ENCODE peak calls at places on chromosome 14, in seven cellular contexts. A, M, E, H, W, J and S are unnamed samples.

GRCh38 chr14:60266021-60266937 is 17.3 kb downstream of the PPM1A start:
- DNase-seq in A (no peak), M (no peak), E (no peak), H (no peak), W (peak), J (no peak), S (no peak)

GRCh38 chr14:35669782-35670181 is 135.8 kb downstream of the INSM2 start:
- DNase-seq in A (no peak), M (no peak), E (no peak), H (no peak), W (no peak), J (no peak), S (no peak)

GRCh38 chr14:77040995-77041744 is 12.7 kb upstream of the IRF2BPL start:
- DNase-seq in A (no peak), M (no peak), E (no peak), H (no peak), W (no peak), J (no peak), S (no peak)

GRCh38 chr14:59919582-59920377 is at the start of gene LRRC9:
- DNase-seq in A (peak), M (peak), E (peak), H (no peak), W (peak), J (peak), S (peak)

GRCh38 chr14:61341275-61342210 is 20.2 kb downstream of the PRKCH start:
- DNase-seq in A (no peak), M (no peak), E (no peak), H (no peak), W (no peak), J (no peak), S (no peak)

GRCh38 chr14:102761206-102761605 is 16.0 kb upstream of the TRAF3 start:
- DNase-seq in A (no peak), M (no peak), E (no peak), H (no peak), W (no peak), J (no peak), S (no peak)

GRCh38 chr14:105419305-105420091 is at the start of gene MTA1:
- DNase-seq in A (peak), M (no peak), E (peak), H (peak), W (peak), J (no peak), S (no peak)

GRCh38 chr14:99772371-99773283 is 20.6 kb upstream of the EML1 start:
- DNase-seq in A (no peak), M (no peak), E (no peak), H (no peak), W (no peak), J (no peak), S (no peak)

GRCh38 chr14:53190938-53191337 is 37.8 kb upstream of the DDHD1 start:
- DNase-seq in A (no peak), M (no peak), E (no peak), H (no peak), W (no peak), J (no peak), S (no peak)

GRCh38 chr14:63654346-63654745 is 12.7 kb upstream of the WDR89 start:
- DNase-seq in A (no peak), M (no peak), E (no peak), H (no peak), W (no peak), J (no peak), S (no peak)

GRCh38 chr14:72590577-72590976 is 303.3 kb downstream of the DPF3 start:
- DNase-seq in A (no peak), M (no peak), E (no peak), H (no peak), W (no peak), J (no peak), S (no peak)

GRCh38 chr14:80653951-80654350 is 287.6 kb downstream of the CEP128 start:
- DNase-seq in A (no peak), M (no peak), E (no peak), H (no peak), W (no peak), J (no peak), S (no peak)

GRCh38 chr14:70567791-70568190 is 32.7 kb downstream of the MED6 start:
- DNase-seq in A (no peak), M (no peak), E (no peak), H (no peak), W (peak), J (no peak), S (no peak)

GRCh38 chr14:33922125-33922524 is 28.7 kb downstream of the EGLN3 start:
- DNase-seq in A (no peak), M (no peak), E (no peak), H (no peak), W (no peak), J (no peak), S (no peak)

GRCh38 chr14:58697927-58698641 is 60.3 kb downstream of the DACT1 start:
- DNase-seq in A (no peak), M (no peak), E (no peak), H (no peak), W (no peak), J (no peak), S (no peak)

GRCh38 chr14:89911018-89911919 is 43.3 kb downstream of the EFCAB11 start:
- DNase-seq in A (no peak), M (no peak), E (peak), H (peak), W (no peak), J (no peak), S (no peak)

GRCh38 chr14:104970231-104971068 is 7.7 kb downstream of the AHNAK2 start:
- DNase-seq in A (peak), M (peak), E (no peak), H (peak), W (no peak), J (no peak), S (peak)

GRCh38 chr14:87254331-87254730 is 738.7 kb downstream of the GALC start:
- DNase-seq in A (no peak), M (no peak), E (no peak), H (no peak), W (no peak), J (no peak), S (no peak)

GRCh38 chr14:59570122-59570521 is 6.5 kb downstream of the CCDC175 start:
- DNase-seq in A (no peak), M (no peak), E (no peak), H (no peak), W (no peak), J (no peak), S (no peak)

GRCh38 chr14:57869530-57870088 is 3.7 kb upstream of the SLC35F4 start:
- DNase-seq in A (no peak), M (no peak), E (peak), H (no peak), W (no peak), J (no peak), S (no peak)

GRCh38 chr14:34568803-34569202 is 29.3 kb upstream of the EAPP start:
- DNase-seq in A (peak), M (peak), E (no peak), H (no peak), W (no peak), J (no peak), S (peak)

GRCh38 chr14:84541008-84541407 is 988.9 kb upstream of the FLRT2 start:
- DNase-seq in A (no peak), M (no peak), E (no peak), H (no peak), W (no peak), J (no peak), S (no peak)

GRCh38 chr14:103110681-103111296 is 12.5 kb upstream of the TNFAIP2 start:
- DNase-seq in A (no peak), M (no peak), E (no peak), H (peak), W (no peak), J (no peak), S (no peak)

GRCh38 chr14:64504310-64504896 is at the start of gene ZBTB1:
- DNase-seq in A (peak), M (peak), E (peak), H (peak), W (peak), J (peak), S (peak)

GRCh38 chr14:104722938-104723650 is 935 bp upstream of the ADSS1 start:
- DNase-seq in A (no peak), M (no peak), E (no peak), H (no peak), W (no peak), J (no peak), S (no peak)

GRCh38 chr14:31954991-31955390 is 122.1 kb upstream of the ARHGAP5 start:
- DNase-seq in A (no peak), M (no peak), E (no peak), H (no peak), W (no peak), J (no peak), S (no peak)

GRCh38 chr14:104140213-104140462 is 1.8 kb downstream of the KIF26A start:
- DNase-seq in A (no peak), M (peak), E (no peak), H (no peak), W (no peak), J (no peak), S (no peak)

GRCh38 chr14:67650694-67651093 is 23.7 kb downstream of the VTI1B start:
- DNase-seq in A (no peak), M (no peak), E (no peak), H (no peak), W (no peak), J (no peak), S (no peak)

GRCh38 chr14:72916174-72916573 is 10.1 kb upstream of the DCAF4 start:
- DNase-seq in A (no peak), M (no peak), E (no peak), H (no peak), W (no peak), J (no peak), S (no peak)

GRCh38 chr14:81506512-81506911 is 27.1 kb downstream of the SEL1L start:
- DNase-seq in A (no peak), M (no peak), E (no peak), H (no peak), W (no peak), J (no peak), S (no peak)

GRCh38 chr14:22124071-22124613 is 450.5 kb upstream of the OR4E1 start:
- DNase-seq in A (no peak), M (no peak), E (no peak), H (no peak), W (no peak), J (no peak), S (no peak)

GRCh38 chr14:22118894-22119477 is 445.4 kb upstream of the OR4E1 start:
- DNase-seq in A (no peak), M (no peak), E (no peak), H (no peak), W (no peak), J (no peak), S (no peak)

GRCh38 chr14:22122227-22123187 is 448.9 kb upstream of the OR4E1 start:
- DNase-seq in A (no peak), M (no peak), E (no peak), H (no peak), W (peak), J (no peak), S (no peak)

GRCh38 chr14:22123188-22123560 is 449.6 kb upstream of the OR4E1 start:
- DNase-seq in A (no peak), M (no peak), E (no peak), H (no peak), W (no peak), J (no peak), S (no peak)
- H3K27ac ChIP-seq in A (no peak), M (no peak), E (no peak), H (no peak), W (no peak), J (no peak), S (no peak)

DNA sequence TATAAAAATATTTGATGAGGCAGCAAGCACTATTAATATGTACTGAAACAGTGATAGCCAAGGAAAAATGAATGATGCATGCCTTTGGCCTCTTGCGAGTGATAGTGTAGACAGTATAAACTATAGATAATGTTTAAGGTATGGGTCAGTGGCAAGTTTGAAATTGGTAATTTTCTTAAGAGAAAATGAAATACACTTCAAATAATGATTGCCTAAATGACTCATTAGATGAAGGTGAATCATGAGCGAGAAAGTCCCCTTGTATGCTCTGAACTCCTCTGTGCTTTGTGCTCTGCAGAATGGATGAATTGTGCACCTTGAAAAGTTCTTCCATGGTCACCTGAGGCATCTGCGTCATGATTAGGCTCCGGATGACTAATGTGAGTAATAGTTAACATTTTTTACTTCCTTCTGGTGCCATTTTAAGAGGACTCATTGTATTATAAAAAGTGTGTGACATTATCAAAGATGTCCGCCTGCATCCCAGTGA is 84.9 kb upstream of the RTL1 start:
- DNase-seq in A (no peak), M (no peak), E (no peak), H (no peak), W (no peak), J (no peak), S (no peak)
- H3K27ac ChIP-seq in A (no peak), M (no peak), E (no peak), H (no peak), W (no peak), J (no peak), S (no peak)

DNA sequence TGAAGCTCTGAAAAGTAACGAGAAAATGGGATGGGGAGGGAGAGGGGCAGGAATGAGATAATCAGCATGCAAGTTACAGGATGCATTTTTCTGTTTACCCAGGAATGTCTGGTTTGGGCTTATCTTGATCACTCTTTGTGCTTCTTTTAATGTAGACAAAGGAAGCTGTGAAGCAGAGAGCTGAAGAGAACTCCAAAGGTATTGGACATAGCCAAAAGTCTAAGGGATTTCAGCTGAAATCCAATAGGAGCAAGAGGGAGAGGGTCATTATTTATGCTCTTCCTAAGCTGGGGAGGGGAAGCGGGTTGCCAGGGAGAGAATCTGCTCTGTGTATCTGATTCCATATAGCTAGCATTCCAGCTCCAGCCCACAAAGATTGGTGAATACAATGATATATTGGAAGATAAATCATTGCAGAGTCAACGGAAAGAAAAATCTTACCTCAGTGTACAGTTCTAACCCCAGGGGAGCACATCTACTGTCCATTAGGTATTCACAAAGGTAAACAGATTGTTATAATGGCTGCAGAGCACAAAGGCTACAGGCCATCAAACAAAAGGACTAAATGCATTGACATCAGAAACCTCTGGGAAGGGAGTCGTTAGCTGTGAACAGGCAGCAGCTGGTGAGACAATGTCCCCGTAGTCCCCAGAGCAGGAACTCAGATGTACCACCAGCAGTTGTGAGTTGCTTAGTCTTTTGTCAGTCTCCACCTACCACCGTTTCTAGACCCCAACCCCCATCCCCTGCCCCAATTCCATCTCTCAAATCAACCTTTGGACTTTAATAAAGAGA is 60.9 kb upstream of the PELI2 start:
- DNase-seq in A (no peak), M (no peak), E (no peak), H (no peak), W (no peak), J (no peak), S (no peak)
- H3K27ac ChIP-seq in A (no peak), M (no peak), E (no peak), H (no peak), W (no peak), J (no peak), S (no peak)

GRCh38 chr14:74019743-74020142 is 594 bp downstream of the BBOF1 start:
- DNase-seq in A (no peak), M (no peak), E (peak), H (no peak), W (no peak), J (no peak), S (no peak)
- H3K27ac ChIP-seq in A (peak), M (peak), E (peak), H (peak), W (no peak), J (peak), S (peak)

GRCh38 chr14:91056361-91056760 is 4.1 kb downstream of the RPS6KA5 start:
- DNase-seq in A (no peak), M (no peak), E (no peak), H (no peak), W (no peak), J (no peak), S (no peak)

GRCh38 chr14:91055016-91055415 is 5.4 kb downstream of the RPS6KA5 start:
- DNase-seq in A (no peak), M (no peak), E (no peak), H (no peak), W (no peak), J (no peak), S (no peak)

GRCh38 chr14:91060472-91061308 is at the start of gene RPS6KA5:
- DNase-seq in A (peak), M (peak), E (peak), H (peak), W (peak), J (peak), S (peak)

GRCh38 chr14:91059576-91060471 is 617 bp downstream of the RPS6KA5 start:
- DNase-seq in A (peak), M (peak), E (peak), H (peak), W (peak), J (peak), S (peak)

DNA sequence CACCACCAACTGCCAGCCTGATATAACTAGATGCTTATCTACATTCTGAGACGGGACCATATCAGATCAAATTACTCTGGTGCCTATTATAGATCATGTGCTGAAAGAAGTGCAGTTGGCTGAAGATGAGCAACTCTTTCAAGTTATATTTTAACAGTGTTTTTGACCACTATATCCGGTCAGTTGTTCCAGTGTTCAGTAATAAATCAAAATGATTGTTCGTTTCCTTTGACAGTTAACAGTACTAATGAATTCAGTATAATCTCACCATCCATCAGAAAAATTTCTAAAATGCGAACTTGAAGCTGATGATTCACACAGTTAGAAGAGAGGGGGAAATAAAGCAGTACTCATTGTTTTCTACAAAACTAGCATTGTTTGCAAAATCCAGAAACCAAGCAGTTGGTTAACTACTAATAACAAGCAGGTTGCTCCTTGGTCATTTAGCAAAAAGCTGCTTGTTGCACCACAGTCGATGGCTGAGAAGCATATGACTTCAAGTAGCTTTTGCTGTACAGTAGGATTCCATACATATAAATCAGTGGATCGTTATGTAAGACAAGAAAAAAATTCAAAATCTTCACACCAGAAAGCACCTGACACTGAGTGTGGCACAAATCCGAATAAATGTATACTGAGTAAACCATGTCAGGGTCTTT is 2.3 kb downstream of the RPS6KA5 start:
- DNase-seq in A (no peak), M (no peak), E (no peak), H (no peak), W (no peak), J (no peak), S (no peak)
- H3K27ac ChIP-seq in A (no peak), M (no peak), E (no peak), H (peak), W (no peak), J (peak), S (no peak)

GRCh38 chr14:88631091-88631490 is 68.3 kb downstream of the ZC3H14 start:
- DNase-seq in A (no peak), M (no peak), E (no peak), H (no peak), W (no peak), J (no peak), S (no peak)
- H3K27ac ChIP-seq in A (no peak), M (no peak), E (no peak), H (no peak), W (no peak), J (no peak), S (no peak)

GRCh38 chr14:93037354-93037753 is 78.4 kb downstream of the ITPK1 start:
- DNase-seq in A (no peak), M (no peak), E (no peak), H (no peak), W (peak), J (no peak), S (no peak)

GRCh38 chr14:93035917-93036651 is 79.6 kb downstream of the ITPK1 start:
- DNase-seq in A (no peak), M (no peak), E (no peak), H (no peak), W (no peak), J (peak), S (no peak)

GRCh38 chr14:93035585-93035916 is 80.2 kb downstream of the ITPK1 start:
- DNase-seq in A (no peak), M (no peak), E (no peak), H (no peak), W (no peak), J (no peak), S (no peak)

GRCh38 chr14:93034671-93034994 is 81.1 kb downstream of the ITPK1 start:
- DNase-seq in A (no peak), M (no peak), E (no peak), H (no peak), W (no peak), J (no peak), S (no peak)

GRCh38 chr14:93036652-93037341 is 78.9 kb downstream of the ITPK1 start:
- DNase-seq in A (no peak), M (no peak), E (no peak), H (no peak), W (no peak), J (peak), S (no peak)
- H3K27ac ChIP-seq in A (no peak), M (no peak), E (no peak), H (peak), W (no peak), J (peak), S (no peak)

GRCh38 chr14:95144849-95145248 is 12.5 kb downstream of the DICER1 start:
- DNase-seq in A (no peak), M (no peak), E (no peak), H (no peak), W (no peak), J (no peak), S (no peak)

GRCh38 chr14:95142208-95142607 is 15.1 kb downstream of the DICER1 start:
- DNase-seq in A (no peak), M (no peak), E (no peak), H (no peak), W (peak), J (no peak), S (no peak)

GRCh38 chr14:95146079-95146771 is 11.1 kb downstream of the DICER1 start:
- DNase-seq in A (no peak), M (no peak), E (no peak), H (no peak), W (no peak), J (no peak), S (peak)

GRCh38 chr14:95141684-95142083 is 15.6 kb downstream of the DICER1 start:
- DNase-seq in A (no peak), M (no peak), E (no peak), H (no peak), W (no peak), J (no peak), S (no peak)

GRCh38 chr14:95143813-95144620 is 13.3 kb downstream of the DICER1 start:
- DNase-seq in A (no peak), M (no peak), E (no peak), H (no peak), W (peak), J (no peak), S (no peak)
- H3K27ac ChIP-seq in A (peak), M (peak), E (peak), H (peak), W (peak), J (peak), S (peak)